ENCODE peak calls at places on chromosome 1, in ten cellular contexts. M is cardiac fibroblast; C is progenitor cell of endocrine pancreas; F is BE2C; Z is substantia nigra; I is fibroblast of mammary gland; O is H4; B is stimulated activated CD4-positive, alpha-beta T cell treated with anti-CD3 and anti-CD28 coated beads, TNF-alpha, amount 100 ng/mL, for 4 hours; G is GM04504; W is HL-60. S is an unnamed sample.

GRCh38 chr1:27504588-27505419 is 14.8 kb upstream of the WASF2 start:
- DNase-seq in M (peak), C (no peak), F (no peak), Z (peak), I (peak), O (no peak), B (no peak), G (no peak), W (no peak), S (no peak)

GRCh38 chr1:24215226-24215814 is 28.2 kb upstream of the IFNLR1 start:
- DNase-seq in M (no peak), C (no peak), F (no peak), Z (no peak), I (no peak), O (no peak), B (no peak), G (no peak), W (no peak), S (no peak)

GRCh38 chr1:113519561-113519960 is 129.2 kb downstream of the MAGI3 start:
- DNase-seq in M (peak), C (no peak), F (no peak), Z (no peak), I (peak), O (no peak), B (no peak), G (no peak), W (no peak), S (no peak)

GRCh38 chr1:206079130-206079529 is 26.2 kb downstream of the RHEX start:
- DNase-seq in M (no peak), C (no peak), F (no peak), Z (no peak), I (no peak), O (no peak), B (no peak), G (no peak), W (no peak), S (no peak)

GRCh38 chr1:193014354-193014753 is 44.8 kb downstream of the UCHL5 start:
- DNase-seq in M (peak), C (no peak), F (no peak), Z (no peak), I (peak), O (no peak), B (no peak), G (no peak), W (no peak), S (no peak)

GRCh38 chr1:154849645-154850131 is 20.4 kb downstream of the KCNN3 start:
- DNase-seq in M (no peak), C (no peak), F (no peak), Z (no peak), I (no peak), O (no peak), B (no peak), G (no peak), W (no peak), S (no peak)

GRCh38 chr1:230112782-230113181 is 45.7 kb downstream of the GALNT2 start:
- DNase-seq in M (no peak), C (no peak), F (no peak), Z (no peak), I (no peak), O (no peak), B (no peak), G (no peak), W (no peak), S (no peak)

GRCh38 chr1:15036101-15036500 is 117.4 kb upstream of the TMEM51 start:
- DNase-seq in M (no peak), C (no peak), F (no peak), Z (no peak), I (no peak), O (no peak), B (no peak), G (no peak), W (no peak), S (no peak)

GRCh38 chr1:153881764-153882163 is 41.0 kb downstream of the GATAD2B start:
- DNase-seq in M (peak), C (no peak), F (peak), Z (no peak), I (peak), O (peak), B (no peak), G (no peak), W (no peak), S (peak)

GRCh38 chr1:201883786-201884185 is 4.9 kb upstream of the SHISA4 start:
- DNase-seq in M (peak), C (no peak), F (no peak), Z (no peak), I (peak), O (no peak), B (no peak), G (no peak), W (peak), S (no peak)

GRCh38 chr1:51745304-51745570 is 128.3 kb downstream of the OSBPL9 start:
- DNase-seq in M (no peak), C (no peak), F (no peak), Z (no peak), I (no peak), O (no peak), B (no peak), G (no peak), W (no peak), S (no peak)

GRCh38 chr1:119603695-119604094 is 44.4 kb downstream of the ZNF697 start:
- DNase-seq in M (peak), C (no peak), F (no peak), Z (no peak), I (no peak), O (no peak), B (no peak), G (no peak), W (no peak), S (no peak)

GRCh38 chr1:187027259-187027658 is 198.5 kb downstream of the PLA2G4A start:
- DNase-seq in M (peak), C (no peak), F (no peak), Z (no peak), I (no peak), O (no peak), B (no peak), G (no peak), W (no peak), S (no peak)

GRCh38 chr1:20380616-20381035 is 90.0 kb downstream of the VWA5B1 start:
- DNase-seq in M (peak), C (no peak), F (no peak), Z (peak), I (peak), O (peak), B (no peak), G (peak), W (no peak), S (no peak)

GRCh38 chr1:44596511-44596910 is 77.8 kb downstream of the TMEM53 start:
- DNase-seq in M (no peak), C (no peak), F (no peak), Z (no peak), I (no peak), O (no peak), B (no peak), G (no peak), W (no peak), S (no peak)

GRCh38 chr1:228860911-228861829 is 125.9 kb downstream of the RHOU start:
- DNase-seq in M (peak), C (no peak), F (no peak), Z (no peak), I (peak), O (peak), B (no peak), G (peak), W (no peak), S (no peak)

GRCh38 chr1:203702130-203702577 is 62.8 kb upstream of the LAX1 start:
- DNase-seq in M (peak), C (peak), F (peak), Z (peak), I (peak), O (peak), B (peak), G (no peak), W (peak), S (peak)

GRCh38 chr1:184387069-184387870 is 441 bp downstream of the C1orf21 start:
- DNase-seq in M (no peak), C (peak), F (peak), Z (peak), I (peak), O (no peak), B (peak), G (no peak), W (no peak), S (peak)

GRCh38 chr1:81834921-81835698 is 34.4 kb downstream of the ADGRL2 start:
- DNase-seq in M (peak), C (no peak), F (no peak), Z (no peak), I (peak), O (peak), B (no peak), G (peak), W (no peak), S (no peak)

GRCh38 chr1:201191723-201192477 is 1.3 kb downstream of the IGFN1 start:
- DNase-seq in M (peak), C (no peak), F (no peak), Z (no peak), I (peak), O (peak), B (no peak), G (peak), W (no peak), S (no peak)

GRCh38 chr1:100989306-100990077 is 36.1 kb downstream of the DPH5 start:
- DNase-seq in M (peak), C (no peak), F (no peak), Z (no peak), I (peak), O (peak), B (no peak), G (peak), W (no peak), S (no peak)

GRCh38 chr1:150210741-150211140 is 25.2 kb downstream of the ANP32E start:
- DNase-seq in M (no peak), C (no peak), F (no peak), Z (no peak), I (no peak), O (no peak), B (no peak), G (no peak), W (no peak), S (peak)

GRCh38 chr1:227214170-227214569 is 104.1 kb downstream of the CDC42BPA start:
- DNase-seq in M (no peak), C (no peak), F (no peak), Z (no peak), I (no peak), O (no peak), B (no peak), G (no peak), W (no peak), S (no peak)

S was measured in cerebellum.